ENCODE peak calls at places on chromosome 4, in six cellular contexts. Y is activated T-helper 9 cell treated with anti-CD3 and anti-CD28 coated beads, Interleukin-2, amount 50 U/mL, for 16 hours; F is EL; B is suprapubic skin; K is cardiac muscle cell; U is MCF 10A. W is an unnamed sample.

GRCh38 chr4:56181140-56181950 is 205.9 kb downstream of the AASDH start:
- DNase-seq in Y (no peak), F (peak; percentile 5), B (no peak), K (peak; percentile 83), U (peak; percentile 52), W (no peak)

GRCh38 chr4:153166971-153167501 is 37.2 kb upstream of the TRIM2 start:
- DNase-seq in Y (no peak), F (no peak), B (no peak), K (peak; percentile 79), U (peak; percentile 78), W (no peak)

GRCh38 chr4:62431513-62431912 is 1231.4 kb downstream of the ADGRL3 start:
- DNase-seq in Y (no peak), F (no peak), B (no peak), K (no peak), U (peak; percentile 24), W (no peak)

GRCh38 chr4:3288571-3289094 is 4.2 kb upstream of the RGS12 start:
- DNase-seq in Y (no peak), F (no peak), B (peak; percentile 56), K (no peak), U (no peak), W (no peak)

GRCh38 chr4:128859887-128860774 is 50.6 kb downstream of the JADE1 start:
- DNase-seq in Y (no peak), F (peak; percentile 44), B (no peak), K (peak; percentile 63), U (no peak), W (no peak)

GRCh38 chr4:22962186-22962786 is 269.5 kb downstream of the GBA3 start:
- DNase-seq in Y (no peak), F (peak; percentile 43), B (no peak), K (peak; percentile 30), U (peak; percentile 61), W (no peak)

GRCh38 chr4:55549888-55550287 is 3.2 kb upstream of the CLOCK start:
- DNase-seq in Y (no peak), F (peak; percentile 79), B (no peak), K (peak; percentile 20), U (peak; percentile 47), W (no peak)

GRCh38 chr4:95038791-95039190 is 281.0 kb downstream of the BMPR1B start:
- DNase-seq in Y (no peak), F (no peak), B (no peak), K (no peak), U (no peak), W (no peak)

GRCh38 chr4:169203891-169204290 is 66.9 kb downstream of the SH3RF1 start:
- DNase-seq in Y (no peak), F (no peak), B (no peak), K (no peak), U (no peak), W (no peak)

GRCh38 chr4:186623546-186623945 is 68.2 kb upstream of the MTNR1A start:
- DNase-seq in Y (no peak), F (peak; percentile 37), B (no peak), K (peak; percentile 25), U (no peak), W (no peak)

GRCh38 chr4:185933078-185933581 is 121.1 kb upstream of the SORBS2 start:
- DNase-seq in Y (no peak), F (peak; percentile 31), B (no peak), K (peak; percentile 38), U (peak; percentile 34), W (no peak)